ENCODE peak calls at places on chromosomes 13 and 19, in four cellular contexts. G is left ventricle myocardium superior, R is adrenal gland, Y is skeletal muscle cell. W is an unnamed sample.

GRCh38 chr19:43749898-43750297 is 4.9 kb downstream of the SMG9 start:
- DNase-seq in G (no peak), R (no peak), Y (no peak), W (no peak)

GRCh38 chr13:112997188-112998135 is 28.4 kb downstream of the MCF2L start:
- DNase-seq in Y (no peak), G (no peak), R (no peak), W (no peak)

GRCh38 chr19:44903602-44904425 is 1.8 kb upstream of the APOE start:
- DNase-seq in Y (no peak), G (peak; percentile 84), R (peak; percentile 78), W (peak; percentile 78)

GRCh38 chr19:49782515-49782914 is 15.7 kb downstream of the AP2A1 start:
- DNase-seq in G (no peak), Y (no peak), R (no peak), W (no peak)

GRCh38 chr19:504634-505033 is 2.7 kb upstream of the TPGS1 start:
- DNase-seq in Y (no peak), G (no peak), R (no peak), W (no peak)

GRCh38 chr19:41411682-41412265 is 14.2 kb downstream of the BCKDHA start:
- DNase-seq in Y (no peak), R (peak; percentile 94), G (peak; percentile 87), W (no peak)

GRCh38 chr19:51098366-51099069 is 9.7 kb downstream of the CTU1 start:
- DNase-seq in G (peak; percentile 81), Y (no peak), R (peak; percentile 53), W (peak; percentile 66)

GRCh38 chr19:42113641-42114348 is 18.5 kb downstream of the POU2F2 start:
- DNase-seq in Y (peak; percentile 89), G (no peak), R (no peak), W (no peak)

GRCh38 chr13:50518791-50519201 is 324.7 kb downstream of the DLEU7 start:
- DNase-seq in Y (no peak), R (no peak), G (no peak), W (no peak)

GRCh38 chr19:7672522-7672921 is 3.7 kb downstream of the RETN start:
- DNase-seq in Y (no peak), R (no peak), G (no peak), W (no peak)

GRCh38 chr19:51703655-51704515 is 10.8 kb downstream of the SPACA6 start:
- DNase-seq in Y (peak; percentile 82), G (peak; percentile 99), R (peak; percentile 95), W (peak; percentile 98)

GRCh38 chr19:10553087-10553667 is 9.5 kb downstream of the ATG4D start:
- DNase-seq in G (no peak), Y (no peak), R (no peak), W (no peak)

GRCh38 chr13:20825476-20825875 is 51.7 kb upstream of the EEF1AKMT1 start:
- DNase-seq in Y (no peak), R (no peak), G (no peak), W (no peak)

GRCh38 chr13:24071423-24072075 is 89.0 kb upstream of the SPATA13 start:
- DNase-seq in R (no peak), Y (no peak), G (no peak), W (no peak)

GRCh38 chr19:9945319-9945966 is 9.1 kb upstream of the OLFM2 start:
- DNase-seq in R (peak; percentile 88), G (peak; percentile 90), Y (peak; percentile 100), W (peak; percentile 91)

GRCh38 chr13:80201686-80202085 is 139.2 kb downstream of the SPRY2 start:
- DNase-seq in Y (no peak), G (no peak), R (no peak), W (no peak)